ENCODE peak calls at places on chromosomes 3 and 15, in five cellular contexts. One of them, this sample, is unnamed.

GRCh38 chr15:48688493-48688892 is 43.0 kb upstream of the FBN1 start:
- DNase-seq in naive thymus-derived CD4-positive, alpha-beta T cell: no peak
- DNase-seq in hepatocyte: no peak
- DNase-seq in pancreas: no peak
- DNase-seq in ovary: no peak
- DNase-seq in this sample: no peak

GRCh38 chr15:65532738-65533051 is 2.4 kb downstream of the HACD3 start:
- DNase-seq in naive thymus-derived CD4-positive, alpha-beta T cell: no peak
- DNase-seq in hepatocyte: peak; percentile 68
- DNase-seq in pancreas: no peak
- DNase-seq in ovary: no peak
- DNase-seq in this sample: no peak

GRCh38 chr15:80562033-80562432 is 133.1 kb upstream of the ABHD17C start:
- DNase-seq in naive thymus-derived CD4-positive, alpha-beta T cell: no peak
- DNase-seq in hepatocyte: no peak
- DNase-seq in pancreas: no peak
- DNase-seq in ovary: no peak
- DNase-seq in this sample: no peak

GRCh38 chr15:38814891-38815290 is 250.3 kb upstream of the RASGRP1 start:
- DNase-seq in naive thymus-derived CD4-positive, alpha-beta T cell: no peak
- DNase-seq in hepatocyte: no peak
- DNase-seq in pancreas: no peak
- DNase-seq in ovary: no peak
- DNase-seq in this sample: no peak

GRCh38 chr3:86731501-86731901 is 259.4 kb downstream of the VGLL3 start:
- DNase-seq in naive thymus-derived CD4-positive, alpha-beta T cell: no peak
- DNase-seq in hepatocyte: no peak
- DNase-seq in pancreas: no peak
- DNase-seq in ovary: no peak
- DNase-seq in this sample: no peak

GRCh38 chr3:98901032-98901464 is 447 bp downstream of the DCBLD2 start:
- DNase-seq in naive thymus-derived CD4-positive, alpha-beta T cell: peak; percentile 10
- DNase-seq in hepatocyte: peak; percentile 77
- DNase-seq in pancreas: peak; percentile 42
- DNase-seq in ovary: peak; percentile 47
- DNase-seq in this sample: peak; percentile 82

GRCh38 chr3:46656778-46657556 is 36.5 kb downstream of the ALS2CL start:
- DNase-seq in naive thymus-derived CD4-positive, alpha-beta T cell: no peak
- DNase-seq in hepatocyte: no peak
- DNase-seq in pancreas: no peak
- DNase-seq in ovary: no peak
- DNase-seq in this sample: no peak

GRCh38 chr3:39343760-39344159 is 14.3 kb downstream of the CCR8 start:
- DNase-seq in naive thymus-derived CD4-positive, alpha-beta T cell: no peak
- DNase-seq in hepatocyte: no peak
- DNase-seq in pancreas: no peak
- DNase-seq in ovary: no peak
- DNase-seq in this sample: no peak

GRCh38 chr3:63774776-63775175 is 44.3 kb upstream of the C3orf49 start:
- DNase-seq in naive thymus-derived CD4-positive, alpha-beta T cell: no peak
- DNase-seq in hepatocyte: no peak
- DNase-seq in pancreas: no peak
- DNase-seq in ovary: no peak
- DNase-seq in this sample: no peak

GRCh38 chr3:161770532-161771386 is 274.2 kb downstream of the OTOL1 start:
- DNase-seq in naive thymus-derived CD4-positive, alpha-beta T cell: no peak
- DNase-seq in hepatocyte: no peak
- DNase-seq in pancreas: no peak
- DNase-seq in ovary: no peak
- DNase-seq in this sample: no peak

DNA sequence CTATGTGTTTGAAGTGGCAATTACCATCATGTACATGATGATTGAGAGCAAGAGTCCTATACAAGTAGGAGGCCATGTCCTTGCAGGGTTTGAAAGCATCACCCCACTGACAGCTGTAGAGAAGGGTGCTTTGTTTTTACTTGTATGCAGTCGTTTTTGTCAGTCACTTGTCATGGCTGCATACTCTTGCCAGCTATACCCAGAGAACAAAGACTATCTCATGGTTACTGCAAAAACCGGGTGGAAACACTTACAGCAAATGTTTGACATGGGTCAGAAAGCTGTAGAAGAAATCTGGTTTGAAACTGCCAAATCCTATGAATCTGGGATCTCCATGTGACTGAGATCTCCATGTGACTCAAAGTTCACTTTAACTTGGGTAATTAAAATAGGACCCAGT is 6.9 kb upstream of the PSMA4 start:
- DNase-seq in naive thymus-derived CD4-positive, alpha-beta T cell: no peak
- DNase-seq in hepatocyte: no peak
- DNase-seq in pancreas: no peak
- DNase-seq in ovary: no peak
- DNase-seq in this sample: no peak
- H3K4me3 ChIP-seq in naive thymus-derived CD4-positive, alpha-beta T cell: no peak overlapping the region
- H3K4me3 ChIP-seq in hepatocyte: no peak overlapping the region
- H3K4me3 ChIP-seq in pancreas: no peak overlapping the region
- H3K4me3 ChIP-seq in ovary: no peak overlapping the region
- H3K4me3 ChIP-seq in this sample: no peak overlapping the region

GRCh38 chr3:5948081-5948480 is 760.6 kb downstream of the EDEM1 start:
- DNase-seq in naive thymus-derived CD4-positive, alpha-beta T cell: no peak
- DNase-seq in hepatocyte: no peak
- DNase-seq in pancreas: no peak
- DNase-seq in ovary: no peak
- DNase-seq in this sample: no peak
- H3K4me3 ChIP-seq in naive thymus-derived CD4-positive, alpha-beta T cell: no peak overlapping the region
- H3K4me3 ChIP-seq in hepatocyte: no peak overlapping the region
- H3K4me3 ChIP-seq in pancreas: no peak overlapping the region
- H3K4me3 ChIP-seq in ovary: no peak overlapping the region
- H3K4me3 ChIP-seq in this sample: no peak overlapping the region

GRCh38 chr15:59251001-59251845 is 44.6 kb downstream of the LDHAL6B start:
- DNase-seq in naive thymus-derived CD4-positive, alpha-beta T cell: no peak
- DNase-seq in hepatocyte: no peak
- DNase-seq in pancreas: no peak
- DNase-seq in ovary: no peak
- DNase-seq in this sample: no peak
- H3K4me3 ChIP-seq in naive thymus-derived CD4-positive, alpha-beta T cell: no peak overlapping the region
- H3K4me3 ChIP-seq in hepatocyte: no peak overlapping the region
- H3K4me3 ChIP-seq in pancreas: no peak overlapping the region
- H3K4me3 ChIP-seq in ovary: no peak overlapping the region
- H3K4me3 ChIP-seq in this sample: no peak overlapping the region

DNA sequence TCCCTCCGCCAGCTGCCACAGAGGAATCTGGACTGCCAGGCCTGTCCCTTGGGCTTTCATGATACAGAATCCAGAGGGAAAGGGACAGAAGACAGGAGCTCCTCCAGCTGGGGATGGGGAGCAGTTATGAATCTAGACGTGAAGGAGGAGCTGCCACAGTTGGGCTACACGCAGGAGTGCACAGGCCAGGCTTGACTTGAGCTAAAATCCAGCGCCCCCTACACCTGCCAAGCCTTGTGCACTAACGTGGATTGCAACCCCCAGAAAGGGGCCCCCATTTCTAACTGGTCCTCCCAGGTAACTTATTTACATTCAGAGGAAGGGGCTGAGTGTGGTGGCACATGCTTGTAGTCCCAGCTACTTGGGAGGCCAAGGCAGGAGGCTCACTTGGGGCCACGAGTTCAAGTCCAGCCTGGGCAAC is 14.3 kb downstream of the KLHL6 start:
- DNase-seq in naive thymus-derived CD4-positive, alpha-beta T cell: no peak
- DNase-seq in hepatocyte: no peak
- DNase-seq in pancreas: no peak
- DNase-seq in ovary: no peak
- DNase-seq in this sample: no peak
- H3K4me3 ChIP-seq in naive thymus-derived CD4-positive, alpha-beta T cell: no peak overlapping the region
- H3K4me3 ChIP-seq in hepatocyte: no peak overlapping the region
- H3K4me3 ChIP-seq in pancreas: no peak overlapping the region
- H3K4me3 ChIP-seq in ovary: no peak overlapping the region
- H3K4me3 ChIP-seq in this sample: no peak overlapping the region

GRCh38 chr15:70088887-70089691 is 8.6 kb downstream of the TLE3 start:
- DNase-seq in naive thymus-derived CD4-positive, alpha-beta T cell: no peak
- DNase-seq in hepatocyte: peak; percentile 34
- DNase-seq in pancreas: no peak
- DNase-seq in ovary: no peak
- DNase-seq in this sample: peak; percentile 43
- H3K4me3 ChIP-seq in naive thymus-derived CD4-positive, alpha-beta T cell: no peak overlapping the region
- H3K4me3 ChIP-seq in hepatocyte: no peak overlapping the region
- H3K4me3 ChIP-seq in pancreas: no peak overlapping the region
- H3K4me3 ChIP-seq in ovary: no peak overlapping the region
- H3K4me3 ChIP-seq in this sample: peak overlapping the region; percentile 2

GRCh38 chr3:152031321-152031720 is 157.9 kb downstream of the SUCNR1 start:
- DNase-seq in naive thymus-derived CD4-positive, alpha-beta T cell: no peak
- DNase-seq in hepatocyte: no peak
- DNase-seq in pancreas: no peak
- DNase-seq in ovary: no peak
- DNase-seq in this sample: no peak

GRCh38 chr3:152026033-152026556 is 152.7 kb downstream of the SUCNR1 start:
- DNase-seq in naive thymus-derived CD4-positive, alpha-beta T cell: no peak
- DNase-seq in hepatocyte: peak; percentile 21
- DNase-seq in pancreas: no peak
- DNase-seq in ovary: no peak
- DNase-seq in this sample: no peak

DNA sequence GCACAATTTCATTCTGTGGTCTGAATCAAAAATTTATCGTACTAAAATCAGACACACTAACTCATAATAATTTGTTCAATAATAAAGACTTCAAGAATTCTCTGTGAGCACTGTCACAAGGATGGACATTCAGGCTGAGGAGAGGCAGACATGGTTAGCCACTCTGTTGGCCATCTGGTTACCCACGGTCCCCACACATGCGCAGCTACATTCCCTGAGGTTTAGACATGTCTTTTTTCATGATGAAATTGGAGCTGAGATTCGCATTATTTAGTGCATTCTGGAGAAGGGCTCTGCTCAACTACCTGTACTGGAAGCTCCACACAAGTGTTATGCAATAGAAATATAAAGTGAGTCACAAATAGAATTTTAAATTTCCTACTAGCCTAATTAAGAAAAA is 156.9 kb downstream of the SUCNR1 start:
- DNase-seq in naive thymus-derived CD4-positive, alpha-beta T cell: no peak
- DNase-seq in hepatocyte: no peak
- DNase-seq in pancreas: no peak
- DNase-seq in ovary: no peak
- DNase-seq in this sample: no peak
- H3K4me3 ChIP-seq in naive thymus-derived CD4-positive, alpha-beta T cell: no peak overlapping the region
- H3K4me3 ChIP-seq in hepatocyte: no peak overlapping the region
- H3K4me3 ChIP-seq in pancreas: no peak overlapping the region
- H3K4me3 ChIP-seq in ovary: no peak overlapping the region
- H3K4me3 ChIP-seq in this sample: no peak overlapping the region

DNA sequence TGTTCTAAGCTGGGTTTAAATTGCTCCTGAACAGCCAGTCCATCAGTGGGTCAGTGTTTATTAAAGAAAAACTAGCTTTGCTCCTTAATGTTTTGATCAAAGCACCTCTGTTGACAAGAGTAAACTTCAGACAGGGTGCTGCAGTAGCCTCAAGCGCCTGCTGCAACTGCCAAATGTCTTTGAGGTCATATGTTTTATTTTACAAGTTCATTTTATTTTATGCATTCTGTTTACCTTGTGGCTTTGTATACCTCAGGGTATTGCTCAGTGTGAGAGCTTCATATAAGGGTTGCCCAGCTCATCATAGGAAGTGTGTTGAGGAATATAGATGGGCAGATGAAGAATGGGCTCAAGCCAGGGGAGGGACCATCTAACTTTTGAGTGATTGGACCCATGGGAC is 8.5 kb downstream of the MYZAP start:
- DNase-seq in naive thymus-derived CD4-positive, alpha-beta T cell: no peak
- DNase-seq in hepatocyte: no peak
- DNase-seq in pancreas: no peak
- DNase-seq in ovary: no peak
- DNase-seq in this sample: no peak
- H3K4me3 ChIP-seq in naive thymus-derived CD4-positive, alpha-beta T cell: no peak overlapping the region
- H3K4me3 ChIP-seq in hepatocyte: no peak overlapping the region
- H3K4me3 ChIP-seq in pancreas: no peak overlapping the region
- H3K4me3 ChIP-seq in ovary: no peak overlapping the region
- H3K4me3 ChIP-seq in this sample: no peak overlapping the region

GRCh38 chr15:90838544-90838943 is 29.8 kb upstream of the FURIN start:
- DNase-seq in naive thymus-derived CD4-positive, alpha-beta T cell: peak; percentile 29
- DNase-seq in hepatocyte: no peak
- DNase-seq in pancreas: no peak
- DNase-seq in ovary: no peak
- DNase-seq in this sample: no peak
- H3K4me3 ChIP-seq in naive thymus-derived CD4-positive, alpha-beta T cell: no peak overlapping the region
- H3K4me3 ChIP-seq in hepatocyte: no peak overlapping the region
- H3K4me3 ChIP-seq in pancreas: no peak overlapping the region
- H3K4me3 ChIP-seq in ovary: no peak overlapping the region
- H3K4me3 ChIP-seq in this sample: no peak overlapping the region

GRCh38 chr15:50003786-50004334 is 115.2 kb downstream of the ATP8B4 start:
- DNase-seq in naive thymus-derived CD4-positive, alpha-beta T cell: no peak
- DNase-seq in hepatocyte: peak; percentile 93
- DNase-seq in pancreas: peak; percentile 72
- DNase-seq in ovary: peak; percentile 80
- DNase-seq in this sample: peak; percentile 85
- H3K4me3 ChIP-seq in naive thymus-derived CD4-positive, alpha-beta T cell: no peak overlapping the region
- H3K4me3 ChIP-seq in hepatocyte: no peak overlapping the region
- H3K4me3 ChIP-seq in pancreas: no peak overlapping the region
- H3K4me3 ChIP-seq in ovary: no peak overlapping the region
- H3K4me3 ChIP-seq in this sample: no peak overlapping the region

This sample was measured in tibial artery.